ENCODE peak calls at places on chromosome 9, in six cellular contexts. I is WTC11, P is GM23338, F is neural crest cell, L is endothelial cell, S is lower leg skin. R is an unnamed sample.

GRCh38 chr9:10050016-10050415 is 562.8 kb downstream of the PTPRD start:
- DNase-seq in I (no peak), P (no peak), F (no peak), L (no peak), S (no peak), R (no peak)

GRCh38 chr9:70411141-70411929 is 3.1 kb downstream of the KLF9 start:
- DNase-seq in I (no peak), P (no peak), F (no peak), L (no peak), S (peak), R (peak)

GRCh38 chr9:109245300-109245897 is 75.5 kb downstream of the EPB41L4B start:
- DNase-seq in I (no peak), P (no peak), F (no peak), L (no peak), S (no peak), R (no peak)

GRCh38 chr9:93673271-93673843 is 97.0 kb downstream of the PHF2 start:
- DNase-seq in I (peak), P (no peak), F (peak), L (peak), S (peak), R (no peak)

GRCh38 chr9:20022410-20022809 is 233.6 kb upstream of the SLC24A2 start:
- DNase-seq in I (no peak), P (no peak), F (no peak), L (no peak), S (no peak), R (no peak)

GRCh38 chr9:123401879-123402513 is 46.0 kb downstream of the CRB2 start:
- DNase-seq in I (peak), P (peak), F (peak), L (peak), S (no peak), R (peak)

GRCh38 chr9:111957856-111958631 is 61.4 kb downstream of the UGCG start:
- DNase-seq in I (no peak), P (no peak), F (no peak), L (no peak), S (no peak), R (peak)

GRCh38 chr9:26524225-26524624 is 368.4 kb downstream of the CAAP1 start:
- DNase-seq in I (no peak), P (no peak), F (no peak), L (no peak), S (peak), R (no peak)

GRCh38 chr9:94675008-94675841 is 35.9 kb upstream of the FBP1 start:
- DNase-seq in I (no peak), P (no peak), F (no peak), L (no peak), S (no peak), R (peak)

GRCh38 chr9:1938675-1939170 is 76.4 kb upstream of the SMARCA2 start:
- DNase-seq in I (no peak), P (no peak), F (no peak), L (no peak), S (no peak), R (no peak)

GRCh38 chr9:68480807-68481206 is 59.9 kb downstream of the TMEM252 start:
- DNase-seq in I (no peak), P (no peak), F (no peak), L (no peak), S (no peak), R (no peak)

GRCh38 chr9:9612270-9612669 is 1000.5 kb downstream of the PTPRD start:
- DNase-seq in I (no peak), P (no peak), F (no peak), L (no peak), S (no peak), R (no peak)

GRCh38 chr9:35229066-35229778 is 67.4 kb downstream of the UNC13B start:
- DNase-seq in I (no peak), P (no peak), F (no peak), L (no peak), S (no peak), R (no peak)

GRCh38 chr9:1939926-1940368 is 75.2 kb upstream of the SMARCA2 start:
- DNase-seq in I (peak), P (peak), F (no peak), L (peak), S (no peak), R (peak)

GRCh38 chr9:121336705-121337104 is 33.3 kb downstream of the STOM start:
- DNase-seq in I (no peak), P (no peak), F (no peak), L (no peak), S (no peak), R (no peak)

GRCh38 chr9:129310666-129311350 is 132.7 kb upstream of the IER5L start:
- DNase-seq in I (no peak), P (no peak), F (no peak), L (no peak), S (no peak), R (no peak)

GRCh38 chr9:114348906-114349482 is 19.3 kb downstream of the ORM2 start:
- DNase-seq in I (peak), P (peak), F (peak), L (no peak), S (peak), R (peak)

GRCh38 chr9:111630182-111631070 is 708 bp upstream of the DNAJC25 start:
- DNase-seq in I (no peak), P (peak), F (no peak), L (no peak), S (no peak), R (no peak)

GRCh38 chr9:126986506-126986951 is 71.9 kb downstream of the RALGPS1 start:
- DNase-seq in I (no peak), P (no peak), F (no peak), L (no peak), S (no peak), R (peak)

DNA sequence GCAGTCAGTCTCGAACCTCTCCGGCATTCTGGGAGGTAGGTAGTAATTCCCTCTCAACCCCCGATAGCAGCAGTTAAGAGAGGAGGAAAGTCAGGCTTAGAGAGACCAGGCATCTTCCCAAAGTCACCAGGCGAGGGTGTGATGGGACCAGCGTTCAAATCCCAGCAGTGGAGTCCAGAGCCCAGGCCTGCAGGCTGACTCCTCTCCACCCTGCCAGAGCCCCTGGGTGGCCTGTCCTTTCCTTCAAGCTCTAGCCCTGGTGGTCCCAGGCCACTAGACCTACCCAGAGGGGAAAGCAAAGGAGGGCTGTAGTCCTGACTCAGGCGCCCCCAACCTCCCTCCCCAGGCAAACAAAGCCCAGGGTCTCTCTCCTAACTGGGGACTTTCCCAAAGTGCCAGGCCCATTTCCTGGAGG is 4.2 kb upstream of the NR5A1 start:
- DNase-seq in I (no peak), P (peak), F (no peak), L (no peak), S (no peak), R (no peak)
- TF ChIP-seq CTCF in I (no peak), P (no peak), F (no peak), L (no peak), S (no peak), R (no peak)

GRCh38 chr9:133788819-133789733 is 50.9 kb upstream of the SARDH start:
- DNase-seq in I (no peak), P (no peak), F (no peak), L (peak), S (peak), R (no peak)
- TF ChIP-seq CTCF in I (no peak), P (no peak), F (no peak), L (no peak), S (no peak), R (no peak)

GRCh38 chr9:134217431-134218210 is 53.3 kb upstream of the RNU6ATAC start:
- DNase-seq in I (no peak), P (peak), F (no peak), L (no peak), S (no peak), R (no peak)
- TF ChIP-seq CTCF in I (no peak), P (peak), F (no peak), L (no peak), S (no peak), R (no peak)

DNA sequence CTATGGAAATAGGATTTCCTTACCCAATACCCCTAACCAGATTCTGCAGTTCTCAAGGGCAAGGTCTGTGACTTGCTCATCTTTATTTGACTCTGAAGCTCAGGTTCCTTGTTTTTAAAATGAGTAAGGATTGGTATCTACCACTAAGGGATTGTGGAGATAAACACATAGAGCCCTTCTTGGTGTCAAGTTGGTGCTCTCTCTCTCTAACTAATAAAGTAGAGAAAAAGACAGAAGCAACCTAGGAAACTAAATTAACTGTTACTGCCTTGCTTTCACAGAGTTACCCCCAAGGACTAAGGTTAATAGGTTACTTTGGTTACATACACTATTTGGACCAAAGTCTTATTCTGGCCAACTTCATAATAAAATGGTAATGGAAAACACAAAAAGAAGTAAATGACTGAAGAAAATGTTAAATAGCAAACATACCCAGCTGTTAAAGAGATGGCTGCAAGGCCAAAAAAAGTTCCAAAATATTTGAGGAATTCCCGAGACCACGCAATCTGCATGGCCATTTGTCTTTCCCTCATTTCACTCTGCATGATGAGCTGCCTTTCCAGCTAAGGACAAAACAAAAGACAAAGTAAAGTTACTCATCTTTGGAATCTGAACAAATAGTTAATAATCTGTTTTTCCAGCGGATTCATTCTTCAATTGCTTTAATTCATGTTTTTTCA is 21.8 kb upstream of the RLN1 start:
- DNase-seq in I (no peak), P (peak), F (no peak), L (no peak), S (no peak), R (no peak)
- TF ChIP-seq CTCF in I (no peak), P (no peak), F (no peak), L (no peak), S (no peak), R (no peak)

GRCh38 chr9:38000332-38000731 is 68.7 kb downstream of the SHB start:
- DNase-seq in I (peak), P (peak), F (no peak), L (no peak), S (no peak), R (no peak)
- TF ChIP-seq CTCF in I (no peak), P (peak), F (no peak), L (no peak), S (no peak), R (no peak)